ENCODE peak calls at places on chromosomes 7 and 10, in five cellular contexts. W is lower lobe of right lung, R is WTC11, S is activated B cell treated with CpG ODN at 0.5 μM for 24 hours, C is astrocyte of the spinal cord. L is an unnamed sample.

GRCh38 chr7:139748373-139748765 is 29.4 kb downstream of the HIPK2 start:
- DNase-seq in W (no peak), R (no peak), S (no peak), C (no peak), L (no peak)

GRCh38 chr7:22649686-22650085 is 77.3 kb upstream of the IL6 start:
- DNase-seq in W (no peak), R (no peak), S (no peak), C (no peak), L (no peak)

GRCh38 chr7:151081170-151082101 is 827 bp upstream of the FASTK start:
- DNase-seq in W (no peak), R (peak), S (no peak), C (no peak), L (no peak)

GRCh38 chr7:150982348-150982747 is 4.2 kb upstream of the KCNH2 start:
- DNase-seq in W (no peak), R (no peak), S (no peak), C (no peak), L (no peak)

GRCh38 chr10:120538091-120538490 is 81.1 kb downstream of the PLPP4 start:
- DNase-seq in W (no peak), R (no peak), S (no peak), C (no peak), L (no peak)

GRCh38 chr7:22350466-22351328 is 6.3 kb downstream of the RAPGEF5 start:
- DNase-seq in W (no peak), R (no peak), S (no peak), C (peak), L (no peak)

GRCh38 chr10:77983384-77984341 is 45.7 kb downstream of the POLR3A start:
- DNase-seq in W (no peak), R (no peak), S (no peak), C (peak), L (peak)

GRCh38 chr7:2508327-2509231 is 11.0 kb upstream of the LFNG start:
- DNase-seq in W (peak), R (no peak), S (peak), C (peak), L (peak)

GRCh38 chr7:133253522-133253882 is 624 bp downstream of the EXOC4 start:
- DNase-seq in W (no peak), R (no peak), S (no peak), C (no peak), L (no peak)

GRCh38 chr7:127799535-127800305 is 147.7 kb downstream of the SND1 start:
- DNase-seq in W (no peak), R (no peak), S (no peak), C (no peak), L (no peak)

GRCh38 chr7:149773446-149774236 is at the start of gene ZNF467:
- DNase-seq in W (peak), R (no peak), S (no peak), C (no peak), L (peak)

GRCh38 chr7:76267107-76267834 is 35.2 kb upstream of the HSPB1 start:
- DNase-seq in W (no peak), R (peak), S (no peak), C (no peak), L (no peak)

GRCh38 chr7:1666779-1667565 is 3.1 kb upstream of the ELFN1 start:
- DNase-seq in W (peak), R (no peak), S (peak), C (no peak), L (peak)

GRCh38 chr7:152862033-152862432 is 102.5 kb downstream of the ACTR3B start:
- DNase-seq in W (no peak), R (no peak), S (no peak), C (no peak), L (no peak)

GRCh38 chr7:11753441-11753840 is 78.6 kb downstream of the THSD7A start:
- DNase-seq in W (no peak), R (no peak), S (no peak), C (no peak), L (no peak)

GRCh38 chr10:62594093-62594520 is 210.4 kb upstream of the ADO start:
- DNase-seq in W (peak), R (peak), S (peak), C (peak), L (no peak)

GRCh38 chr10:50936335-50936734 is 50.9 kb upstream of the A1CF start:
- DNase-seq in W (no peak), R (no peak), S (no peak), C (no peak), L (no peak)

GRCh38 chr7:155878674-155879073 is 66.4 kb upstream of the SHH start:
- DNase-seq in W (peak), R (no peak), S (no peak), C (no peak), L (peak)

DNA sequence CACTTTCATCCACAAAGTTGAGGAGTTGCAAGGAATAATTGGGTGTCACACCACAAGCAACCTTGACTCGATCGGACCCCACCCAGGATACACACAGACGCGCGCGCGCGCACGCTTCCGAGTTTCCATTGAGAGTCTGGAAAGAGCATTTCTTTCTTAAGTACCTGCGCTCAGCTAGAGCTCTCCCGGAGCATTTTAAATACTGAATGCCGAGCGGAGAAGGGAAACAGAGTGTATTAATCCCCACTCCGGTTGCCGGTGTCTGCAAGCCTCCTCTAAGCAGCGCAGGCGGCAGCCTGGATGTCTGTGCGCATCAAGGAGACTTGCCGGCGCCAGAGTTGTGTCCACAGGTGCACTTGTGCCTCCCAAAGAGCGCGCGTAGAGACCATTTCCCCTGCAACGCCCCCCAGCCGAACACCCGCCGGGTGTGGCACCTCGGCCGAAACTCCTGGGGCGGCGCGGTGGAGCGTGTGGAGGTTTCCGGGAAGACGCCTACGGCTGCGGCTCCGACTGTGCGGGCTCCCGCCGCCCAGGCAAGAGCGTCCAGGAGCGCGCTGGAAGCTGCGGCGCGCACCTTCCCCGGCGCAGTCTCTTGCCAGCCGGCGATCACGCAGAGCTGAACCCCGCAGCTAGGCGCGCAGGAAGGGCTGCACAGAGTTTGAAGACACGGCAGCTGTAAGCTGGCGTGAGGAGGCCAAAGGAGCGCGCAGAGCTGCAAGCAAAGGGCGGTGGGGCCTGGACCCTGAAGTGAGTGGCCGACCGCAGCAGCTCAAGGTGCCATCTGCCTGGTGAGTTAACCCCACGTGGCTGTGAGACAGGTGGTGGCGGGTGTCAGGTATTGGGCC is 1.1 kb upstream of the FEZF1 start:
- DNase-seq in W (no peak), R (peak), S (no peak), C (peak), L (no peak)
- TF ChIP-seq CTCF in W (no peak), R (no peak), S (no peak), C (no peak), L (no peak)

DNA sequence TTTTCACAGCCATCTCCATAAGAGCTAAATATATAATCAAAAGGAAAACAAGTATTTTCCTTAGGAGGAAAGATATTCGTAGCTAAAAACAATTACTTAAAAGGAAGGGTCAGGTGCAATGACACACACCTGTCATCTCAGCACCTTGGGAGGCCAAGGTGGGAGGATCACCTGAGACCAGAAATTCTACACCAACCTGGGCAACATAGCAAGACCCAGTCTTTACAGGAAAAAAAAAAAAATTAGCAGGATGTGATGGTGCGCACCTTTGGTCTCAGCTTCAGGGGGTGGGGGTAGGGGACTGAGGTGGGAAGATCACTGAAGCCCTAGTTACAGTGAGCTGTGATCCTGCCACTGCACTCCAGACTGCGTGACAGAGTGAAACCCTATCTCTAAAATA is 11.9 kb downstream of the TNPO3 start:
- DNase-seq in W (no peak), R (no peak), S (no peak), C (no peak), L (no peak)
- TF ChIP-seq CTCF in W (no peak), R (no peak), S (no peak), C (no peak), L (no peak)

DNA sequence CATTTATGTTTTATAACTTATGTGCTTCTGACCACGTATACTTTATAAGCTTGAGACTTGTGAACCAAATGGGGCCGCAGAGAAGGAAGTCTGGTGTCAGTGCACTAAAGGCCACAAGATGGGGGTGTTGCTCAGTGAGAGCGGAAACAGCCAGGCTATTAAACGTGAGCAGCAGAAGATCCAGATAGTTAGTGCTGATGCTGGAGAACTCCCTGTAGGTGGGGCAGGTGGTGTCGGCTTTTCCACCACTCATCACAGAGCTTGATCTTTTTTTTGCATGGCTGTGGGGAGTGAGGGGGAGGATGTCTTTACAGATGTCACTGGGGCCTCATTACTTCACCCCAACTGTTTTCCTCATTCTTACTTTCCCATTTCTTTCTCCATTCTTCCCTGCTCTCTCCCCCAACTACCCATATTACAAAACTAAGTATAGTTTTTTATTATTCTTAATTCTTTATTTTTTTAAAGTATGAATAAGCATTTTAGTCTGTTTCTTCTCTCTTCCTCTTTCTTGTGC is 34.7 kb downstream of the ACADSB start:
- DNase-seq in W (no peak), R (peak), S (peak), C (peak), L (no peak)
- TF ChIP-seq CTCF in W (peak), R (peak), S (no peak), C (peak), L (peak)

GRCh38 chr7:46134795-46135194 is 213.7 kb upstream of the IGFBP3 start:
- DNase-seq in W (no peak), R (no peak), S (no peak), C (no peak), L (no peak)

GRCh38 chr7:46135561-46135960 is 214.5 kb upstream of the IGFBP3 start:
- DNase-seq in W (no peak), R (no peak), S (no peak), C (no peak), L (no peak)

GRCh38 chr7:46134385-46134784 is 213.3 kb upstream of the IGFBP3 start:
- DNase-seq in W (no peak), R (no peak), S (no peak), C (no peak), L (no peak)

GRCh38 chr7:46139079-46139478 is 218.0 kb upstream of the IGFBP3 start:
- DNase-seq in W (no peak), R (no peak), S (no peak), C (peak), L (no peak)

DNA sequence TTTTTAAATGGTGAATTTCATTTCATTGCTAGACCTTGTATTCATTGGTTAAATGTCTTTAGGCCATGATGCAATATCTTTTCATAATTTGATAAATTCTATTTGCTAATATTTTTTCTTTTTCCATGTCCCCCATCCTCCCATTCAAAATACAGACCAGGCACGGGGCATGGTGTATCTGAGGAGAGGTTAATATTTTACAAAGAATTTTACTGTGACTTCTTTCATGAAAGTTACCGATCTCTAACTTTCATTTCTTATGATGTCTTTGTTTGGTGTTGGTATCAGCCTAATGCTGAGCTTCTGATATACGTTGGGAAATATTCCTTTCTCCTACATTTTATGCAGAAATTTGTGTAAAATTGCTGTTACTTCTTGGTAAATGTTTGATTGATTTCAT is 216.7 kb upstream of the IGFBP3 start:
- DNase-seq in W (no peak), R (no peak), S (no peak), C (no peak), L (no peak)
- TF ChIP-seq CTCF in W (no peak), R (no peak), S (no peak), C (no peak), L (no peak)

DNA sequence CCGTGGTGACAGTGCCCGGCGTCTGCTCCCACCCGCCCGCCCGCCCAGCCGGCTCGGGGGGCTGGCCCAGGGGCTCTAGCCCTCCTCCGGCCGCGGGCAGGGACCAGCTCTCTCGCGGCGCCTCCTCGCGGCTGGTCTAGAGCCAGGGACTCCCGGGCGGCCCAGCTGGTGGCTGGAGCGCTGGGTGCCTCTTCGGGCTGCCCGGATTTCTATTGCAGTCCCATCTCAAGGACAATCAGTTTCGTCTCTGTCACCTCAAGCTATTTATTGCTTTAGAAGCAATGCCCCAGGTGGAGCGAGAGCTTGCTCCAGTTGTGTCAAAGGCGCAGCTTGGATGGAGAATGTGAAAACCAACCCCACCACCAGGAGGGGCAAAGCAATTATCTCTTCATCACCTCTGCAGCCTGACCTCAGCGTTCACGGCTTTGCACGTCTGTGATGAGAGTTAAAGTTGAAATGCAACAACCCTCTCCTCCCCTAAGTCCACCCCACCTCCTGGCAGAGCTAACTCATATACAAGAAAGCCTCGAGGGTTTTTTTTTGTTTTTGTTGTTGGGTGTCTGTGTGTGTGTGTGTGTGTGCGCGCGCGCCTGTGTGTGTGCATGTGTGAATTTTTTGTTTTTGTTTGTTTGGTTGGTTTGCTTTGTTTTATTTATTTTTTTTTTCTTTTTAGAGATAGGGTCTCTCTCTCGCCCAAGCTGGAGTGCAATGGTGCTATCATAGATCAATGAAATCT is at the start of gene ITGA8:
- DNase-seq in W (no peak), R (peak), S (no peak), C (peak), L (no peak)
- TF ChIP-seq CTCF in W (peak), R (peak), S (no peak), C (peak), L (peak)